ENCODE peak calls at places on chromosomes 5 and 9, in nine cellular contexts. V is tibial nerve, P is heart left ventricle, U is NB4, D is A549, L is testis, F is K562, J is IMR-90, A is ovary. Y is an unnamed sample.
A peak's percentile ranks its signal among the peaks of the same experiment; 100 is the strongest.

GRCh38 chr5:105752801-105753200 is 1917.9 kb downstream of the EFNA5 start:
- DNase-seq in F (no peak), P (no peak), L (no peak), J (peak; percentile 50), D (no peak), V (no peak), A (no peak), U (no peak), Y (no peak)

GRCh38 chr9:116045083-116045482 is 108.5 kb upstream of the PAPPA start:
- DNase-seq in A (no peak), L (no peak), J (no peak), P (no peak), F (no peak), U (no peak), V (no peak), D (no peak), Y (no peak)

GRCh38 chr5:29896651-29897050 is 1296.8 kb upstream of the CDH6 start:
- DNase-seq in D (no peak), J (no peak), U (peak; percentile 64), L (no peak), V (no peak), F (no peak), P (no peak), A (no peak), Y (no peak)

GRCh38 chr9:3824062-3824461 is 298.3 kb upstream of the RFX3 start:
- DNase-seq in D (no peak), V (no peak), U (no peak), A (no peak), L (no peak), J (no peak), F (no peak), P (no peak), Y (no peak)

GRCh38 chr5:31021181-31021624 is 172.3 kb upstream of the CDH6 start:
- DNase-seq in P (no peak), A (no peak), U (no peak), J (peak; percentile 85), V (no peak), F (no peak), L (no peak), D (peak; percentile 49), Y (no peak)

GRCh38 chr5:40223884-40224402 is 455.8 kb upstream of the PTGER4 start:
- DNase-seq in P (no peak), U (peak; percentile 9), F (no peak), A (no peak), V (no peak), J (peak; percentile 96), L (no peak), D (no peak), Y (no peak)

GRCh38 chr9:129490583-129491485 is 130.1 kb downstream of the C9orf50 start:
- DNase-seq in V (no peak), L (no peak), U (no peak), A (peak; percentile 48), F (no peak), D (peak; percentile 64), J (no peak), P (no peak), Y (no peak)

GRCh38 chr5:178213003-178213449 is 8.7 kb downstream of the HNRNPAB start:
- DNase-seq in A (no peak), U (peak; percentile 34), J (no peak), P (no peak), F (no peak), L (no peak), D (no peak), V (no peak), Y (no peak)

GRCh38 chr5:74850016-74850415 is 16.2 kb downstream of the FAM169A start:
- DNase-seq in V (no peak), F (no peak), P (no peak), U (no peak), J (no peak), D (no peak), A (no peak), L (no peak), Y (no peak)

GRCh38 chr5:912356-913091 is 19.8 kb downstream of the TRIP13 start:
- DNase-seq in V (no peak), D (peak; percentile 98), A (no peak), F (no peak), P (no peak), U (peak; percentile 45), J (peak; percentile 96), L (no peak), Y (peak; percentile 53)

GRCh38 chr5:21709766-21710165 is 1143.4 kb downstream of the CDH12 start:
- DNase-seq in L (no peak), F (no peak), P (no peak), J (no peak), D (no peak), V (no peak), U (peak; percentile 13), A (no peak), Y (no peak)

GRCh38 chr9:104907278-104907951 is 20.5 kb downstream of the ABCA1 start:
- DNase-seq in U (no peak), D (peak; percentile 28), V (no peak), F (no peak), J (peak; percentile 88), L (no peak), A (no peak), P (peak; percentile 74), Y (no peak)

GRCh38 chr5:107514305-107514704 is 156.4 kb downstream of the EFNA5 start:
- DNase-seq in P (no peak), V (no peak), L (no peak), D (no peak), U (no peak), J (peak; percentile 28), A (no peak), F (no peak), Y (no peak)

GRCh38 chr5:92599217-92599810 is 981.7 kb downstream of the NR2F1-AS1 start:
- DNase-seq in D (no peak), A (no peak), U (peak; percentile 8), L (no peak), V (no peak), P (no peak), J (no peak), F (no peak), Y (no peak)

GRCh38 chr5:68243251-68243650 is 27.7 kb downstream of the PIK3R1 start:
- DNase-seq in U (no peak), V (no peak), F (no peak), A (no peak), J (no peak), D (no peak), P (no peak), L (no peak), Y (no peak)

GRCh38 chr5:59665086-59665831 is 228.3 kb downstream of the PDE4D start:
- DNase-seq in F (no peak), J (no peak), D (no peak), V (no peak), A (no peak), U (no peak), P (no peak), L (no peak), Y (no peak)

GRCh38 chr5:171483453-171484177 is 64.2 kb downstream of the FGF18 start:
- DNase-seq in F (no peak), P (peak; percentile 82), V (peak; percentile 68), A (peak; percentile 79), U (no peak), J (peak; percentile 86), L (peak; percentile 80), D (no peak), Y (no peak)

GRCh38 chr5:80122599-80122998 is 87.5 kb downstream of the THBS4 start:
- DNase-seq in A (no peak), F (no peak), J (no peak), P (no peak), V (peak; percentile 28), U (peak; percentile 59), D (no peak), L (no peak), Y (no peak)

DNA sequence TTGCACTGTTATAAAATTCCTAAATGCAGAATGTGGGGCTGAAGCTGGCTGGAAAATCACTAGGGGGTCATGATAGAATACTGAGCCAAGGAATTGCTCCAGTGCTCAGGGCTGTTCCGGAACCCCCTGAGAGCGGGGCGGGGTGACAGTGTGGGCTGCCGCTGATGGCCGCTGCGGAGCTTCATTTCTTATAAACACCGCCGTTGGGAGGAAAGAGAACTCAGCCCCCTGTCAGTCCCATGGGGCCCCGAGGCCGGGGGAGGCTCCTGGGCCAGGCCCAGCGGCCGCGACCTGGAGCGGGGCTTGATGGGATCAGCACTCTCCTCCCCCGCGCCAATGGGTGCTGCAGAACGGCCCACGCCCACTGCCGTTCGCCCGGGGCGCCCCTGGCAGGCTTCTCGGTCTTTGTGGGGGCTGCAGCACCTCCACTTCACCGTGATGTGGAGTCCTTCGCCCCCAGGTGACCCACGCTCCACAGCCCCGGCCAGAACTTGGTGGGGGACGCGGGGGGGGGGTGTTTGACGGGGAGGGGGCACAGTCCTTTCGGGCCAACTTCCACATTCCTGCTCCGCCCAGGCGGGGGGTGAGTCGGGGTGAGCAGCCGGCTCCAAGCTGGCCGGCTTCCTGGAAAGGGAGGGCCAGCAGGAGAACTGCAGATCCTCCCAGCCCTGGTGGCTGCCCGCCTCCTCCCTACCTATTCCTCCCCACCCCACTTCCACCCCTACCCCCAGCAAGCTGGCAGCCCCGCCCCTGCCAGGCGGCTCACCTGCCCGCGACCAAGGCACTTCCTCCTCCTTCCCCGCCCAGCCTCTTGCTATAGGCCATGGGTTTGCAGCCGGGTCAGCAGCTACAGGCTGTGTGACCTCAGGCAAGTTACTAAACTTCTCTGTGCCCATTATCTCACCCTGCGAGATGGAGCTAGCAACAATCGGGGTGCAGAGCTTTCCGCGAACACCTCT is 5.4 kb upstream of the IRF1 start:
- DNase-seq in A (peak; percentile 91), P (peak; percentile 95), V (peak; percentile 74), D (peak; percentile 91), L (peak; percentile 91), F (peak; percentile 95), J (peak; percentile 82), U (peak; percentile 98), Y (peak; percentile 90)
- TF ChIP-seq POLR2A in A (peak; percentile 24), P (peak; percentile 52), V (no peak), D (peak; percentile 30), L (no peak), F (peak; percentile 61), J (no peak), U (peak; percentile 14), Y (peak; percentile 39)

GRCh38 chr5:136028782-136029742 is at the start of gene TGFBI:
- DNase-seq in D (peak; percentile 78), A (peak; percentile 40), F (no peak), L (peak; percentile 63), J (peak; percentile 67), V (peak; percentile 50), U (no peak), P (peak; percentile 76), Y (peak; percentile 7)
- TF ChIP-seq POLR2A in D (peak; percentile 98), A (no peak), F (no peak), L (no peak), J (peak; percentile 96), V (peak; percentile 23), U (no peak), P (peak; percentile 66), Y (no peak)

GRCh38 chr9:70478963-70479641 is 64.6 kb upstream of the KLF9 start:
- DNase-seq in F (no peak), L (no peak), J (peak; percentile 68), P (no peak), V (peak; percentile 69), U (no peak), A (no peak), D (no peak), Y (no peak)
- TF ChIP-seq POLR2A in F (no peak), L (no peak), J (no peak), P (no peak), V (no peak), U (no peak), A (no peak), D (no peak), Y (no peak)

GRCh38 chr9:132049900-132050299 is 29.8 kb downstream of the MED27 start:
- DNase-seq in P (peak; percentile 36), L (no peak), U (no peak), A (no peak), F (no peak), D (no peak), J (no peak), V (no peak), Y (no peak)
- TF ChIP-seq POLR2A in P (no peak), L (no peak), U (no peak), A (no peak), F (no peak), D (no peak), J (no peak), V (no peak), Y (no peak)

Y was measured in erythroblast.